ENCODE peak calls at places on chromosomes 13 and 19, in eight cellular contexts. A, H, F, P, Y, D, I and X are unnamed samples.
A peak's percentile ranks its signal among the peaks of the same experiment; 100 is the strongest.

GRCh38 chr19:53908106-53908932 is 759 bp upstream of the CACNG7 start:
- DNase-seq in A (peak; percentile 57), H (peak; percentile 32), F (peak; percentile 51), P (no peak), Y (peak; percentile 85), D (no peak), I (peak; percentile 68), X (peak; percentile 24)

GRCh38 chr13:85230754-85231153 is 568.5 kb downstream of the SLITRK6 start:
- DNase-seq in A (no peak), H (no peak), F (no peak), P (no peak), Y (no peak), D (no peak), I (no peak), X (no peak)

GRCh38 chr13:24644051-24644450 is 36.2 kb upstream of the ATP12A start:
- DNase-seq in A (no peak), H (no peak), F (peak; percentile 51), P (no peak), Y (no peak), D (no peak), I (no peak), X (no peak)

GRCh38 chr19:21092107-21092506 is 10.1 kb downstream of the ZNF714 start:
- DNase-seq in A (no peak), H (no peak), F (peak; percentile 64), P (no peak), Y (no peak), D (no peak), I (no peak), X (no peak)

GRCh38 chr13:28466151-28466550 is 28.8 kb downstream of the FLT1 start:
- DNase-seq in A (no peak), H (no peak), F (no peak), P (no peak), Y (no peak), D (no peak), I (no peak), X (no peak)

GRCh38 chr19:40803857-40804782 is 5.1 kb downstream of the EGLN2 start:
- DNase-seq in A (no peak), H (peak; percentile 86), F (no peak), P (no peak), Y (no peak), D (no peak), I (peak; percentile 91), X (no peak)

GRCh38 chr19:35738887-35739229 is 3.4 kb downstream of the IGFLR1 start:
- DNase-seq in A (no peak), H (no peak), F (no peak), P (no peak), Y (no peak), D (no peak), I (peak; percentile 48), X (no peak)

GRCh38 chr19:31648347-31648746 is 299.1 kb upstream of the TSHZ3 start:
- DNase-seq in A (no peak), H (no peak), F (peak; percentile 77), P (no peak), Y (no peak), D (no peak), I (no peak), X (no peak)

GRCh38 chr13:20270163-20270865 is 38.2 kb upstream of the GJB6 start:
- DNase-seq in A (no peak), H (no peak), F (peak; percentile 50), P (no peak), Y (no peak), D (no peak), I (no peak), X (no peak)

GRCh38 chr13:91133941-91134772 is 213.3 kb upstream of the MIR17HG start:
- DNase-seq in A (peak; percentile 96), H (peak; percentile 44), F (peak; percentile 60), P (no peak), Y (peak; percentile 57), D (peak; percentile 53), I (peak; percentile 76), X (peak; percentile 21)

GRCh38 chr13:102244617-102245227 is 157.1 kb downstream of the FGF14 start:
- DNase-seq in A (no peak), H (no peak), F (no peak), P (no peak), Y (no peak), D (no peak), I (no peak), X (no peak)

GRCh38 chr13:75217949-75218348 is 264.0 kb downstream of the TBC1D4 start:
- DNase-seq in A (no peak), H (no peak), F (peak; percentile 79), P (no peak), Y (no peak), D (no peak), I (no peak), X (no peak)

GRCh38 chr19:19154768-19155494 is 15.1 kb downstream of the MEF2B start:
- DNase-seq in A (no peak), H (no peak), F (no peak), P (no peak), Y (no peak), D (no peak), I (peak; percentile 69), X (no peak)

GRCh38 chr13:30376426-30377311 is 45.6 kb upstream of the UBE2L5 start:
- DNase-seq in A (no peak), H (peak; percentile 69), F (no peak), P (no peak), Y (no peak), D (no peak), I (peak; percentile 91), X (peak; percentile 75)

DNA sequence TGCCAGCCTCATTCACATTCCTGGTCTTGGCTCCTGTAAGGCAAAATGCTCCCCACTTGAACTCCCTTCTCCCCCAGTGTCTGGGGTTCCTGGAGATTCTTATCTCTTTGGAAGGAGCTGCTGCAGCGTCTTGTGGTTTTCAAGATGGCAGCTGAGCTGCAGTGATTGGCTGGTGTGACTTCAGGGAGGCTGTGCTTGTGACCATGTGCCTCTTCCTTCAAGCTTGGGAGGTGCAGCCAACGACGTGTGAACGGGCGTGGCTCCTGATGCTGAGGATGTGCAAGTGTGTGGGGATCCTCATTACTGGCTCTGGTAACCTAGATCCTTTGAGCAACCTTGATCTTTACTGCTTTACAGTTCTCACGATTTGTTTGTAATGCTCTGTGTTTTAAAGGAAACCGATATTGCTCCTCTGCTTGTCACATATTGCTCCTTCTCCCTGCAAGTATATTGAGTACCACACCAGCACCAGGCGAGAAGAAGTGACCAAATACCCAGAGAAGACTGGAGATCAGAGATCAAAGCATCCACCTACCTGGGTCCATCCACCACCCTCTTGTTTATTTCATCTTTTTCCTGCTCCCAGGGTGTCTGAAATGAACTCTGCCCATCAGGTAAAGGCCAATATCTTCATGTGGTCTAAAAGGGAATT is 208.5 kb downstream of the FGF9 start:
- DNase-seq in A (peak; percentile 6), H (no peak), F (no peak), P (no peak), Y (peak; percentile 4), D (no peak), I (peak; percentile 51), X (no peak)
- H3K4me1 ChIP-seq in A (no peaks in the 10 kb centered on the region), H (no peaks in the 10 kb centered on the region), F (no peaks in the 10 kb centered on the region), P (no peaks in the 10 kb centered on the region), Y (no peaks in the 10 kb centered on the region), D (no peaks in the 10 kb centered on the region), I (no peaks in the 10 kb centered on the region), X (no peaks in the 10 kb centered on the region)

GRCh38 chr19:16873603-16874002 is 15.2 kb upstream of the F2RL3 start:
- DNase-seq in A (no peak), H (no peak), F (no peak), P (peak; percentile 14), Y (no peak), D (no peak), I (no peak), X (no peak)
- H3K27ac ChIP-seq in A (no peak overlapping the region), H (no peak overlapping the region), F (no peak overlapping the region), P (peak overlapping the region; percentile 8), Y (no peak overlapping the region), D (no peak overlapping the region), I (no peak overlapping the region), X (peak overlapping the region; percentile 54)

DNA sequence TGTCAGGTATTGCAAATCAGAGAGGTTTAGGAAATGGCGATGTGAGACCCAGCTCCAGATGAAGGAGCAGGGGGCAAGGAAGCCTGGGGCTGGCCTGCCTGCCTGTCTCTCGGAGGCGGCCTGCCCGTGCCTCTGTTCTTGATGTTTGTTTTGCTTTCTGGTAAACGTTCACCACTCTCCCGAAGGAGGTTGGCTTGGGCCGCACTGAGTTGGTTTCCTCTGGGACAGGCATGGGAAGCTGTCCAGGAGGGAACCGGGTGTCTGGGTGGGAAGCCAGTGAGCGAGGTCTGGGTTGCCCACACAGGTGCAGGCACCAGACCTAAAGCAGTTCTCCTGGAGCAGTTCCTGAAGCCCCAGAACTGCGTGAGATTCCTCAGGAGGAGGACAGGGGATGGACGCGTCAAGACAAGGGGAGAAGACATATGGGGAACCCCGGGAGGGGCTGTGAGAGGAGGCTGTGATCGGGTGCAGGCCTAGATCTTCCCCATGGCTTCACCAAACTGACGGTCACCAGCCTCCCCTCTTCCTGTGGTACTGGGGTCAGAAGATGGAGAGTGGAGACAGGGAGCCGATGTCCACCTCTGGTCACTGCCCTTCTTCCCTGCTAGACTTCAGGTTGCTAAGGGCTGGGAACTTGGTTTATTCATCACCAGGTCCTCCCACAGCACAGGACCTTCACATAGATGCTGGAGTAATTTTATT is 15.2 kb downstream of the COL4A2 start:
- DNase-seq in A (no peak), H (no peak), F (no peak), P (no peak), Y (no peak), D (no peak), I (no peak), X (no peak)
- H3K4me1 ChIP-seq in A (no peaks in the 10 kb centered on the region), H (no peaks in the 10 kb centered on the region), F (peaks cover 41% of the 10 kb centered on the region), P (peaks cover 48% of the 10 kb centered on the region), Y (peaks cover 77% of the 10 kb centered on the region), D (no peaks in the 10 kb centered on the region), I (no peaks in the 10 kb centered on the region), X (no peaks in the 10 kb centered on the region)

GRCh38 chr13:66489172-66489571 is 741.0 kb downstream of the PCDH9 start:
- DNase-seq in A (no peak), H (no peak), F (no peak), P (no peak), Y (no peak), D (no peak), I (no peak), X (no peak)
- H3K27ac ChIP-seq in A (no peak overlapping the region), H (no peak overlapping the region), F (no peak overlapping the region), P (no peak overlapping the region), Y (no peak overlapping the region), D (no peak overlapping the region), I (no peak overlapping the region), X (no peak overlapping the region)

DNA sequence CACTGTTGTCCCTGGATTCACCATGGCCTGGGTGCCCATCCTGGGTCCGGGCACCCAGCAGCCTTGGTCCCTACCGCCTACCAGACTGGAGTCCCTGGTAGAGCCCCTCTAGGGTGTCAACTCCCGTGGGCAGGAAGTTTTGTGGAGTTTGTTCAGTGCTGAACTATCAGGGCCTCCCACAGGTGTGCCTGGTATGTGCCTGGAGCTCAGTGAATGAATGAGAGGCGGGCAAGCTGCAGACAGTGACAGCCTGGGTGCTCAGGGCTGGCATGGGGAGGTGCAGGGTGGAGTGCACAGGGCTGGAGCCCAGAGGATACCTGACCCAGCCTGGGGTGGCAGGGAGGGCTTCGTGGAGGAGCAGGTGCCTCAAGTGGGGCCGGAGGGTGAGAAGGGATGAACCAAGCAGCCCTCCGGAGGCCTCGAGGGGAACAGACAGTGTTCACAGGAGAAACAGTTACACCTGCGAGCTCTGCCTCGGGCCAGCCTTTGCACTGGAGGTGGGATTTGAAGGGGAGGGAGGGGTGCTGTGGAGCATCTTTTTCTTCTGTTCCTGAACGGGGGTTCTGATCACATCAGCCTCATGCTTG is 29.6 kb downstream of the PAK4 start:
- DNase-seq in A (no peak), H (no peak), F (no peak), P (peak; percentile 38), Y (no peak), D (no peak), I (no peak), X (no peak)
- H3K4me1 ChIP-seq in A (peaks cover 68% of the 10 kb centered on the region), H (peaks cover 27% of the 10 kb centered on the region), F (no peaks in the 10 kb centered on the region), P (peaks cover 47% of the 10 kb centered on the region), Y (peaks cover 30% of the 10 kb centered on the region), D (peaks cover 58% of the 10 kb centered on the region), I (no peaks in the 10 kb centered on the region), X (no peaks in the 10 kb centered on the region)